ENCODE peak calls at places on chromosome 3, in six cellular contexts. N, V, Y, B, G and J are unnamed samples.
A peak's percentile ranks its signal among the peaks of the same experiment; 100 is the strongest.

GRCh38 chr3:177889158-177889557 is 647.1 kb upstream of the KCNMB2 start:
- DNase-seq in Y (no peak), N (no peak), G (no peak), V (no peak), B (no peak), J (no peak)

GRCh38 chr3:54131026-54131605 is 8.8 kb downstream of the CACNA2D3 start:
- DNase-seq in B (no peak), N (no peak), V (no peak), G (no peak), Y (no peak), J (no peak)

GRCh38 chr3:55524565-55525244 is 37.6 kb upstream of the WNT5A start:
- DNase-seq in N (no peak), Y (no peak), G (no peak), B (no peak), V (no peak), J (no peak)

GRCh38 chr3:176561826-176562225 is 635.5 kb downstream of the TBL1XR1 start:
- DNase-seq in N (no peak), V (no peak), B (no peak), G (no peak), Y (no peak), J (no peak)

GRCh38 chr3:45841380-45841700 is 579 bp downstream of the LZTFL1 start:
- DNase-seq in Y (no peak), V (peak; percentile 12), N (no peak), G (no peak), B (no peak), J (no peak)

GRCh38 chr3:43036621-43037331 is 57.7 kb downstream of the GASK1A start:
- DNase-seq in N (no peak), B (no peak), V (no peak), Y (no peak), G (no peak), J (peak; percentile 4)

GRCh38 chr3:174330303-174330702 is 528.8 kb upstream of the NAALADL2 start:
- DNase-seq in B (no peak), V (no peak), Y (no peak), G (no peak), N (no peak), J (no peak)

GRCh38 chr3:196082471-196082971 is 631 bp upstream of the TFRC start:
- DNase-seq in Y (no peak), V (no peak), N (no peak), G (no peak), B (no peak), J (no peak)

GRCh38 chr3:103067963-103068362 is 633.1 kb downstream of the ZPLD1 start:
- DNase-seq in B (no peak), N (no peak), V (no peak), Y (no peak), G (no peak), J (no peak)

GRCh38 chr3:35965908-35966307 is 326.6 kb downstream of the ARPP21 start:
- DNase-seq in N (peak; percentile 20), B (no peak), G (no peak), Y (no peak), V (peak; percentile 17), J (no peak)

GRCh38 chr3:184156522-184156955 is 1.4 kb downstream of the DVL3 start:
- DNase-seq in V (peak; percentile 58), B (no peak), Y (no peak), G (no peak), N (peak; percentile 18), J (no peak)

GRCh38 chr3:127992127-127992526 is 60.1 kb upstream of the SEC61A1 start:
- DNase-seq in G (no peak), Y (no peak), N (no peak), B (no peak), V (no peak), J (no peak)

GRCh38 chr3:141091416-141091815 is 40.3 kb downstream of the SPSB4 start:
- DNase-seq in Y (no peak), B (no peak), V (no peak), G (no peak), N (peak; percentile 33), J (no peak)

GRCh38 chr3:37751967-37752660 is 109.6 kb upstream of the CTDSPL start:
- DNase-seq in G (no peak), B (no peak), V (no peak), Y (no peak), N (no peak), J (no peak)

GRCh38 chr3:16994842-16995535 is 110.2 kb downstream of the PLCL2 start:
- DNase-seq in N (peak; percentile 4), V (no peak), G (no peak), Y (no peak), B (no peak), J (no peak)

GRCh38 chr3:15405448-15406050 is 21.8 kb downstream of the METTL6 start:
- DNase-seq in N (peak; percentile 53), G (no peak), B (no peak), V (peak; percentile 24), Y (no peak), J (no peak)

GRCh38 chr3:152365766-152366593 is 97.3 kb downstream of the MBNL1 start:
- DNase-seq in B (no peak), V (no peak), G (no peak), Y (no peak), N (no peak), J (no peak)

GRCh38 chr3:101377209-101377608 is 56.8 kb upstream of the IMPG2 start:
- DNase-seq in N (no peak), G (no peak), Y (no peak), V (no peak), B (no peak), J (peak; percentile 12)

GRCh38 chr3:56593455-56594158 is 36.6 kb downstream of the CCDC66 start:
- DNase-seq in Y (no peak), G (no peak), N (no peak), B (no peak), V (no peak), J (no peak)